ENCODE peak calls at places on chromosomes 13 and 19, in six cellular contexts. One of them, this sample, is unnamed.

GRCh38 chr13:99056381-99057014 is 78.6 kb upstream of the DOCK9 start:
- DNase-seq in HCT116: no peak
- DNase-seq in SK-N-SH: no peak
- DNase-seq in K562: no peak
- DNase-seq in HepG2: no peak
- DNase-seq in GM12878: no peak
- DNase-seq in this sample: no peak

GRCh38 chr19:32877977-32878745 is 8.6 kb upstream of the SLC7A9 start:
- DNase-seq in GM12878: no peak
- DNase-seq in HepG2: no peak
- DNase-seq in SK-N-SH: no peak
- DNase-seq in HCT116: no peak
- DNase-seq in K562: no peak
- DNase-seq in this sample: no peak

GRCh38 chr19:10112895-10113591 is 1.6 kb downstream of the P2RY11 start:
- DNase-seq in HepG2: peak
- DNase-seq in GM12878: no peak
- DNase-seq in K562: peak
- DNase-seq in HCT116: no peak
- DNase-seq in SK-N-SH: peak
- DNase-seq in this sample: no peak

GRCh38 chr13:44103721-44104490 is 224.2 kb downstream of the LACC1 start:
- DNase-seq in GM12878: no peak
- DNase-seq in HepG2: no peak
- DNase-seq in K562: no peak
- DNase-seq in HCT116: no peak
- DNase-seq in SK-N-SH: no peak
- DNase-seq in this sample: no peak

GRCh38 chr13:80345771-80346510 is 5.0 kb upstream of the SPRY2 start:
- DNase-seq in GM12878: no peak
- DNase-seq in K562: no peak
- DNase-seq in HepG2: no peak
- DNase-seq in HCT116: no peak
- DNase-seq in SK-N-SH: no peak
- DNase-seq in this sample: no peak

GRCh38 chr19:7159105-7159933 is 89.8 kb downstream of the ZNF557 start:
- DNase-seq in SK-N-SH: no peak
- DNase-seq in HCT116: no peak
- DNase-seq in K562: no peak
- DNase-seq in GM12878: no peak
- DNase-seq in HepG2: no peak
- DNase-seq in this sample: peak

GRCh38 chr19:39828634-39829032 is 5.3 kb downstream of the DYRK1B start:
- DNase-seq in HepG2: no peak
- DNase-seq in HCT116: no peak
- DNase-seq in GM12878: no peak
- DNase-seq in SK-N-SH: no peak
- DNase-seq in K562: no peak
- DNase-seq in this sample: no peak

GRCh38 chr13:73535341-73535740 is 476.5 kb downstream of the KLF5 start:
- DNase-seq in K562: no peak
- DNase-seq in HCT116: no peak
- DNase-seq in SK-N-SH: no peak
- DNase-seq in HepG2: no peak
- DNase-seq in GM12878: no peak
- DNase-seq in this sample: no peak

DNA sequence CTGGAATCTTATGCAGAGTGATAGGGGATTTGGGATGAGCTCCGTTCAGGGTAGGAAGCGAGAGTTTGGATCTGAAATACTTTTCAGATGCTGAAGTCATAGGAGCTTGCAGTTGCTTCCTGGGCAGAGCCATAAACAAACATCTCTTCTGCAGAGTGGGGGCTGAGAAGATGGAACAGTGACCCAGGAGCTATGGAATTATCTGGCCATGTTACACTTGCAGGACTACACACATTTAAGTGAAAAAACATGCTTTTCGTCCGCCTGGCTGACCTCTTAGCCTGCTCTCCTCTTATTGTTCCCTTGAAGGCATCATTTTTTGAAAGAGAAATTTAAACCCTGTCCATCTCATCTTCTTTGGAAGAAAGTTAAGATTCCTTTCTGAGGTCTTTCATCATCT is 40.7 kb downstream of the PSG11 start:
- DNase-seq in SK-N-SH: no peak
- DNase-seq in K562: no peak
- DNase-seq in GM12878: no peak
- DNase-seq in HCT116: no peak
- DNase-seq in HepG2: no peak
- DNase-seq in this sample: no peak
- TF ChIP-seq REST in SK-N-SH: no peak
- TF ChIP-seq REST in K562: no peak
- TF ChIP-seq REST in GM12878: no peak
- TF ChIP-seq REST in HCT116: no peak
- TF ChIP-seq REST in HepG2: no peak
- TF ChIP-seq REST in this sample: no peak

DNA sequence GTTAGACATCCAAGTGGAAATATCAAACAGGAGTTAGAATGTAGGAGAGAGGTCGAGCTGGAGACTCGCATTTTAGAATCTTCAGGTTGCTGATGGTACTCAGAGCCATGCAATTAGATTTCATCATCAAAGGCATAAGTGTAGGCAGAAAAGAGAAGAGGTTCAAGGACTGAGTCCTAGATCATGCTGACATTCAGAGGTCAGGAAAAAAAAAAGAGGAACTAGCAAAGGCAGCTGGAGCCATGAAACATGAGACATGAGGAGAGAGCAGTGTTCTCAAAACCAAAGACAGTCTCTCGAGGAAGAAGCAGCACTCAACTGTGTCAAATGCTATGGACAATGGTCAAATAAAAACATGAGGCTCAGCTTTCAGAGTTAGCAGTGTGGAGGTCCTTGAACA is 12.4 kb upstream of the TPP2 start:
- DNase-seq in HepG2: no peak
- DNase-seq in SK-N-SH: no peak
- DNase-seq in K562: no peak
- DNase-seq in HCT116: no peak
- DNase-seq in GM12878: no peak
- DNase-seq in this sample: no peak
- TF ChIP-seq POLR2AphosphoS5 in HepG2: no peak
- TF ChIP-seq POLR2AphosphoS5 in SK-N-SH: no peak
- TF ChIP-seq POLR2AphosphoS5 in K562: no peak
- TF ChIP-seq POLR2AphosphoS5 in HCT116: no peak
- TF ChIP-seq POLR2AphosphoS5 in GM12878: no peak
- TF ChIP-seq POLR2AphosphoS5 in this sample: no peak

DNA sequence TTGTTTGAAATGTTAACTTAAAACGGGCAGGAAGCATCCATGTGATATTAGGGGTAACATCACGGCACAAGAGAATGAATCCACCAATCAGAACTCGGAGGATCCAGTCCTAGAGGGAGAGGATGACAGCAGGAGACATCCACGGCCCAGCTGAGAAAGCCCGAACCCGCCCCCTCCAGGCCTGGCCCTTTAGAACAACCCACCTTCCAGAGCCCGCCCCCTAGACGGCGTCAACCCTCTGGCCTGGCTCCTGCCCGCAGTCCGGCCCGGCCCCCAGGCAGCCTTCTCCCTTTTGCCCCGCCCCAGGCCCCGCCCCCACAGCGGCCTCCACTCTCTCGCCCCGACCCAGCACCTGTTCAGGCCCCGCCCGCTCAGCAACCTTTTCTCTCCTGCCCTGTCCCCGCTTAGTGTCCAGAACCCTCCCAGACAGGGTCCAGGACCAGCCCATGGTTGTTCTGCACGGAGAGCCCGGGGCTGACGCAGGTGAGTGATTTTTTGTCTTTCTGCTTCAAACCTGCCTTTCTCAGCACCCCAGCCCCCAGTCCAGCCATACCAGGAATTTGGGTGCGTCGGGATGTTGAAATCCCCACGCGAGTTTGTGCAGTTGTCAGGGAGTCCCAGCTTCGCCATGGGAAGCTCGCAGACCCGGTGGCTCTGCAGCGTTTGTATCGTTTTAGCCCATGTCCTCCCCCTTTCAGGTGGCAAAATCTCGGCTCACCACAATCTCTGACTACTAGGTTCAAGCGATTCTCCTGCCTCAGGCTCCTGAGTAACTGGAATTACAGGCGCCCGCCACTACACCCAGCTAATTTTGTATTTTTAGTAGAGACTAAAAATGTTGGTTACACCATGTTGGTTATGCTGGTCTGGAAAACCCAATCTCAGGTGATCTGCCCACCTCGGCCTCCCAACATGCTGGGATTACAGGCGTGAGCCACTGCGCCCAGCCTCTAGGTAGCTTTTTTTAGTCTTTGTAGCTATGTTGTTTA is 16.1 kb downstream of the ZNF816 start:
- DNase-seq in K562: peak
- DNase-seq in GM12878: no peak
- DNase-seq in HCT116: no peak
- DNase-seq in SK-N-SH: peak
- DNase-seq in HepG2: no peak
- DNase-seq in this sample: no peak
- TF ChIP-seq SIN3A in K562: no peak
- TF ChIP-seq SIN3A in GM12878: no peak
- TF ChIP-seq SIN3A in HCT116: no peak
- TF ChIP-seq SIN3A in SK-N-SH: no peak
- TF ChIP-seq SIN3A in HepG2: no peak
- TF ChIP-seq SIN3A in this sample: no peak

DNA sequence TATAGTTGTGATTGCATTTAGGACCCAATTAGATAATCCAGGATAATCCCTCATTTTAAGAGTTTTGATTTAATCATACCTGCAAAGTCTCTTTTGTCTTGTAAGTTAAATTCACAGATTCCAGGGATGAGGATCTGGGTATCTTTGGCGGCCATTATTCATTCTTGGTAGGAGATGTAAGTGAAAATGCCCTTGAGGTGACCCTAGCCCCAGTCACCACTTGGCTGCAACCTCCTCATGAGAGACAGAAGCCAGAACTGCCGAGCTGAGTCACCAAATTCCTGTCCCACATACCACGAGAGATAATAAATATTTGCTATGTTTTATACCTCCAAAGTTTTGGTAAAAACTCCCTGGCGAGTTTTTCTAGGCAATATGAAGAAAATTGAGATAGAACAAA is 389.4 kb downstream of the RFC3 start:
- DNase-seq in GM12878: no peak
- DNase-seq in HepG2: no peak
- DNase-seq in K562: no peak
- DNase-seq in SK-N-SH: no peak
- DNase-seq in HCT116: no peak
- DNase-seq in this sample: no peak
- TF ChIP-seq REST in GM12878: no peak
- TF ChIP-seq REST in HepG2: no peak
- TF ChIP-seq REST in K562: no peak
- TF ChIP-seq REST in SK-N-SH: peak
- TF ChIP-seq REST in HCT116: no peak
- TF ChIP-seq REST in this sample: no peak

GRCh38 chr13:101751488-101751887 is 299.0 kb downstream of the ITGBL1 start:
- DNase-seq in GM12878: no peak
- DNase-seq in K562: no peak
- DNase-seq in HCT116: no peak
- DNase-seq in SK-N-SH: peak
- DNase-seq in HepG2: no peak
- DNase-seq in this sample: peak
- TF ChIP-seq POLR2AphosphoS5 in GM12878: no peak
- TF ChIP-seq POLR2AphosphoS5 in K562: no peak
- TF ChIP-seq POLR2AphosphoS5 in HCT116: no peak
- TF ChIP-seq POLR2AphosphoS5 in SK-N-SH: no peak
- TF ChIP-seq POLR2AphosphoS5 in HepG2: no peak
- TF ChIP-seq POLR2AphosphoS5 in this sample: no peak